ENCODE peak calls at places on chromosomes 7 and 10, in five cellular contexts. P is AG04450, L is bronchial epithelial cell, X is IMR-90, N is MM.1S. V is an unnamed sample.

GRCh38 chr10:72173635-72174296 is 42.0 kb upstream of the ANAPC16 start:
- DNase-seq in L (peak), N (no peak), X (peak), P (no peak), V (peak)

GRCh38 chr10:125066704-125067447 is 93.5 kb downstream of the CTBP2 start:
- DNase-seq in X (no peak), N (no peak), P (no peak), L (no peak), V (no peak)

GRCh38 chr10:128222317-128222849 is 96.2 kb upstream of the MKI67 start:
- DNase-seq in N (no peak), L (no peak), P (no peak), X (no peak), V (no peak)

GRCh38 chr7:120981117-120981516 is 7.4 kb upstream of the CPED1 start:
- DNase-seq in P (no peak), X (no peak), N (no peak), L (no peak), V (no peak)

GRCh38 chr7:48443051-48443450 is 271.8 kb downstream of the ABCA13 start:
- DNase-seq in X (no peak), L (no peak), P (no peak), N (no peak), V (no peak)

GRCh38 chr10:131822013-131822693 is 78.7 kb upstream of the PPP2R2D start:
- DNase-seq in P (no peak), N (no peak), X (no peak), L (no peak), V (no peak)

GRCh38 chr10:72321248-72322029 is 33.3 kb downstream of the DNAJB12 start:
- DNase-seq in L (no peak), N (no peak), X (no peak), P (no peak), V (no peak)

GRCh38 chr10:126924915-126925300 is 19.7 kb downstream of the DOCK1 start:
- DNase-seq in X (peak), P (no peak), L (peak), N (no peak), V (no peak)

GRCh38 chr7:76037310-76037709 is 10.5 kb downstream of the STYXL1 start:
- DNase-seq in X (peak), N (no peak), L (no peak), P (peak), V (no peak)

GRCh38 chr7:51316666-51317581 is at the start of gene COBL:
- DNase-seq in L (no peak), X (no peak), P (no peak), N (no peak), V (no peak)

GRCh38 chr7:84013616-84014240 is 180.9 kb downstream of the SEMA3A start:
- DNase-seq in X (no peak), N (no peak), P (no peak), L (peak), V (no peak)

GRCh38 chr10:103278862-103279298 is 1.9 kb downstream of the INA start:
- DNase-seq in N (peak), P (no peak), X (peak), L (peak), V (no peak)

GRCh38 chr7:127650842-127651555 is 995 bp upstream of the SND1 start:
- DNase-seq in X (peak), P (no peak), L (peak), N (peak), V (no peak)

GRCh38 chr10:28776519-28776918 is 99.2 kb downstream of the BAMBI start:
- DNase-seq in L (no peak), X (no peak), N (no peak), P (no peak), V (no peak)

GRCh38 chr10:1047937-1048336 is 982 bp downstream of the IDI1 start:
- DNase-seq in X (no peak), L (no peak), P (no peak), N (peak), V (no peak)

GRCh38 chr7:156832195-156832877 is 60.6 kb downstream of the LMBR1 start:
- DNase-seq in X (no peak), P (no peak), L (no peak), N (no peak), V (no peak)

GRCh38 chr7:156833311-156833710 is 59.7 kb downstream of the LMBR1 start:
- DNase-seq in L (no peak), X (no peak), P (no peak), N (no peak), V (no peak)

GRCh38 chr7:156829669-156830336 is 63.2 kb downstream of the LMBR1 start:
- DNase-seq in X (no peak), P (no peak), L (peak), N (no peak), V (no peak)

GRCh38 chr7:156823441-156823840 is 69.5 kb downstream of the LMBR1 start:
- DNase-seq in L (peak), P (no peak), X (no peak), N (no peak), V (no peak)

DNA sequence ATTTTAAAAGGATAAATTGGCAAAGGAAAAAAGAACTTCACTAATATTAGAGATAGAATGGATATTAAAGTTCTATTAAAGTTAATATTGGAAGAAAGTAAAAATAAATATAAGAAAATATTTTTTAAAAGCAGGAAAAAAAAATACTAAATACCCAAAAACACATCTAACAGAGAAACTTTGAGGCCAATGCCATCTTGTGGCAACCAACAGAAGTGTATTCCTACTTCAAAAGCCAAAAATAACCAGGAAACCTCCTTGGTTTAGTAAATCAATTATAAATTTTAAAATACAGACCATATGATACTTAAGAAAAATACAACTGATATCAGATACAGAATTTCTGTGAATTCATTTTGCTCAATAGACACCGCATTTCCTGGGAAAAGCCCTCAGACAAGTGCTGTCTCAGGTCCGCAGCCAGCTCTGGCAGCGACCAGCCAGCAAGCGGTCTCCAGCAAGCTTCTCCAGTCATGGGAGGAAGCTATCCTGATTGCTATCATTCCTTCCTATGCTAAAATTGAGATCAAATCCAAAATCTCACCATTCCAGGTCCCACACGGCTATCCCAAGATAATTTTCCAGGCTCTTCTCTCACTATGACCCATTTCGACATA is 65.3 kb downstream of the LMBR1 start:
- DNase-seq in P (no peak), L (peak), N (peak), X (peak), V (no peak)
- TF ChIP-seq CTCF in P (peak), L (peak), N (peak), X (peak), V (peak)

DNA sequence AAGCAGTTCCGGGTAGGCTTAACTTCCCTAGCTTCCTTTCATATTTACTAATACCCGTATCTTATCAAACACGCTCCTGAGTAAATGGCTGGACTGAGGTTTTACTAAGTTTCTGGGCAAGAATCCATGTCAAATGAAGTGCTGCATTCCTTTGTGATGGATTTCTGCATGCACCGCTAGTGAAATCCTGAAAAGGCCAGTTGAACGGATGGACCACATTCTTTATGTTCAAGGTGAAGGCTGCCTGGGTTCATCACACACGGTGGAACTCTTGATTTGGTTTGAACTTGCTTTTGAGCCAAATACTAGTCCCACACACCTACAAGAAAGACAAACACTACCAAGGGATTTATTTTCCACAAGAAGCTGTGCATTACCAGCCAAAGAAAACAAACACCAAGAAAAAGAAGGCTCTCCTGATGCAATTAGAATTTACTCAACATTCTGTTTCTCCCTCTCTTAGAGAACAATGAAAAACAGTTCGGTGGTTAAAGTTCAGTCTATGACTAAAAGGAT is 255.0 kb upstream of the SEMA3C start:
- DNase-seq in P (peak), X (peak), L (peak), N (no peak), V (no peak)
- H3K4me3 ChIP-seq in P (peak), X (peak), L (no peak), N (no peak), V (no peak)

GRCh38 chr10:69489506-69490090 is 38.3 kb downstream of the TSPAN15 start:
- DNase-seq in X (no peak), P (no peak), N (no peak), L (no peak), V (no peak)

GRCh38 chr10:69490876-69491275 is 39.6 kb downstream of the TSPAN15 start:
- DNase-seq in P (no peak), N (no peak), L (no peak), X (no peak), V (no peak)

GRCh38 chr10:69483988-69484387 is 32.7 kb downstream of the TSPAN15 start:
- DNase-seq in L (peak), N (no peak), X (no peak), P (no peak), V (no peak)

GRCh38 chr10:69484736-69485135 is 33.5 kb downstream of the TSPAN15 start:
- DNase-seq in L (peak), X (no peak), N (no peak), P (no peak), V (no peak)

GRCh38 chr10:69486922-69487730 is 35.9 kb downstream of the TSPAN15 start:
- DNase-seq in X (no peak), L (peak), N (no peak), P (no peak), V (no peak)
- TF ChIP-seq CTCF in X (no peak), L (no peak), N (no peak), P (no peak), V (no peak)

DNA sequence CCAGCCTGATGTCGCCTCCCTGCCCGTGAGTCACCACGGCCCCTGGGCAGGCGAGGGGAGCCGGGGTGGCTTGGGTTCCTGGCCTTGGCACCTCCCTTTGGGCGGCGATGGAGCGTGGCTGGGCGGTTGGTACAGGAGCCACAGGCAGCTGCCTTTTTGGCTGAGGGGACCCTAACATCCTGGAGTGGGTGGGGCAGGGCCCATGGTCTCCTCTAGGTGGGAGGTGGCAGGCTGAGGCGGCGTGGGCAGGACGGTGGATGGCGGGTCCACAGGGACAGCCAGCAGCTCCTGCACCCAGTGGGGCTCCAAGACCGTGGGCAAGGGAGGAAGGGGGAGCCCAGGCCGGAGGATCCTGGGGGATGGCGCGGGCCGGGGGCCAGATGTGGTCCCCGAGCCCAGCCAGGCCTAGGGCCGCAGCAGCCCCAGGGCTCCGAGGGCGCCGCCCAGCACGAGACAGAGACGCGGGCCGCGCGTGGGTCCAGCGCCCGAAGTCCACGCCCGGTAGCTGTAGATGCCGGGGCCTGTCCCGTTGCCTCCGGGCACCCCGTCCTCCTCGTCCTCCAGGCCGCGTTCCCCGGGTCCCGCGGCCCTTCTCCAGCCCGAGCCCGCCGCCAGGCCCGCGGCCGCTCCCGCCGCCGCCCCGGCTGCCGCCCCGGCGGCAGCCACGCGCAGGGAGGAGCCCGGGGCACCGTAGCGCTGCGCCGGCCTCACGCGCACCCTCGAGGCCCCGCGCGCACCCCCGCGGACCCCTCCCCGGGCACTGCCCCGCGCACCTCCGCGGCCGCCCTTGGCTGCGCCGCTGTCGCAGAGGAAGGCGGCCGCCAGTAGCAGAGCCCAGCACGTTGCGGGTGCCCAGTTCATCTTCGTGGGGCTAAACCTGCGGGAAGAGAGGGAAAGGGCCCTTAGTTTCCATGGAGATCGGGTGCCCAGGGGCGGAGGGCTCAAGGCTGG is 1.3 kb downstream of the SPRN start:
- DNase-seq in X (no peak), N (no peak), L (no peak), P (no peak), V (no peak)
- H3K4me3 ChIP-seq in X (peak), N (no peak), L (no peak), P (peak), V (no peak)

DNA sequence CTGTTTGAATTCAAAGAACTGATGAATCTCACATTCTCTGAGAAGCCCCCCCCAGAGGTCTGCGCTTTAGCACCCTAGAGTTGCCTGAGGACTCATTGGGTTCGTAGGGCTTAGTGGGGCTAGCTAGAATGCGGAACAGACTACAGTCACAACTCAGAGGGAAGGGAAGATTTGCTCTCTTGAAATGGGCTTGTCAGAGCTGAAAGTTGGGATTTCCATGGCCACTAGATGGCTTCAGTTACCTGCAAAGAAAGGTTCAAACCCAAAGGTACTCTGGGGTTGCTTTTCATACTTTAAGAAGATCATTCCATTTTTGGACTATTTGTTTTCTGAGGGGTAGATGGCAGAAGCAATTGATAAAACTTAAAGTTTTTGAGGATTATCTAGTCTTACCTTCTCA is 205.0 kb downstream of the BBS9 start:
- DNase-seq in X (peak), N (no peak), P (no peak), L (peak), V (no peak)
- TF ChIP-seq CTCF in X (peak), N (peak), P (peak), L (peak), V (peak)

GRCh38 chr10:79436850-79437103 is 8.6 kb downstream of the ZCCHC24 start:
- DNase-seq in P (no peak), L (no peak), N (no peak), X (no peak), V (no peak)

GRCh38 chr10:79438699-79439085 is 6.7 kb downstream of the ZCCHC24 start:
- DNase-seq in N (no peak), L (no peak), P (no peak), X (no peak), V (no peak)

GRCh38 chr10:79437111-79437814 is 8.2 kb downstream of the ZCCHC24 start:
- DNase-seq in P (no peak), N (no peak), L (peak), X (peak), V (no peak)

GRCh38 chr10:79436066-79436849 is 9.2 kb downstream of the ZCCHC24 start:
- DNase-seq in N (no peak), X (no peak), L (no peak), P (no peak), V (no peak)

GRCh38 chr10:79438021-79438698 is 7.3 kb downstream of the ZCCHC24 start:
- DNase-seq in X (no peak), L (no peak), N (no peak), P (no peak), V (no peak)
- H3K4me3 ChIP-seq in X (no peak), L (no peak), N (no peak), P (no peak), V (no peak)